ENCODE peak calls at places on chromosomes 4 and X, in four cellular contexts. E, T, Y and O are unnamed samples.

GRCh38 chr4:78439328-78439727 is 112.2 kb upstream of the ANXA3 start:
- DNase-seq in E (peak), T (no peak), Y (no peak), O (no peak)

GRCh38 chrX:54495814-54496516 is at the start of gene FGD1:
- DNase-seq in E (peak), T (peak), Y (peak), O (peak)

GRCh38 chr4:123256901-123257300 is 139.7 kb upstream of the SPRY1 start:
- DNase-seq in E (peak), T (no peak), Y (no peak), O (no peak)

GRCh38 chr4:184649971-184650855 is 675 bp downstream of the PRIMPOL start:
- DNase-seq in E (peak), T (no peak), Y (no peak), O (no peak)

GRCh38 chrX:120549483-120550452 is 11.0 kb downstream of the CUL4B start:
- DNase-seq in E (peak), T (no peak), Y (peak), O (no peak)

GRCh38 chrX:40158036-40158706 is 60.4 kb upstream of the BCOR start:
- DNase-seq in E (no peak), T (peak), Y (peak), O (no peak)

GRCh38 chrX:31392541-31392940 is 320.7 kb upstream of the FTHL17 start:
- DNase-seq in E (no peak), T (no peak), Y (no peak), O (no peak)

GRCh38 chr4:94605241-94605640 is 152.5 kb upstream of the BMPR1B start:
- DNase-seq in E (peak), T (no peak), Y (no peak), O (no peak)

GRCh38 chr4:93199492-93199891 is 629.1 kb upstream of the ATOH1 start:
- DNase-seq in E (peak), T (peak), Y (peak), O (no peak)

GRCh38 chrX:13357925-13358324 is 38.1 kb upstream of the ATXN3L start:
- DNase-seq in E (peak), T (no peak), Y (no peak), O (no peak)

GRCh38 chrX:13938053-13938765 is 91.5 kb downstream of the GEMIN8 start:
- DNase-seq in E (no peak), T (peak), Y (peak), O (no peak)

GRCh38 chrX:120207009-120207610 is 43.5 kb upstream of the ZBTB33 start:
- DNase-seq in E (no peak), T (no peak), Y (no peak), O (no peak)

GRCh38 chr4:2934077-2934812 is 29.0 kb downstream of the NOP14 start:
- DNase-seq in E (peak), T (no peak), Y (peak), O (no peak)

GRCh38 chr4:67727124-67727850 is 26.3 kb upstream of the UBA6 start:
- DNase-seq in E (peak), T (no peak), Y (no peak), O (no peak)

GRCh38 chr4:170259631-170260153 is 169.9 kb upstream of the AADAT start:
- DNase-seq in E (peak), T (peak), Y (peak), O (peak)

GRCh38 chr4:164169591-164169990 is 584.3 kb upstream of the SMIM31 start:
- DNase-seq in E (no peak), T (no peak), Y (no peak), O (no peak)

GRCh38 chr4:7256989-7257810 is 64.9 kb downstream of the SORCS2 start:
- DNase-seq in E (no peak), T (no peak), Y (no peak), O (no peak)

GRCh38 chr4:105061136-105061696 is 85.5 kb upstream of the TET2 start:
- DNase-seq in E (peak), T (no peak), Y (no peak), O (peak)

GRCh38 chr4:26568446-26568994 is 15.4 kb upstream of the TBC1D19 start:
- DNase-seq in E (peak), T (no peak), Y (no peak), O (no peak)

GRCh38 chr4:26369132-26370036 is 48.6 kb downstream of the RBPJ start:
- DNase-seq in E (no peak), T (no peak), Y (no peak), O (no peak)

GRCh38 chr4:20251796-20252655 is at the start of gene SLIT2:
- DNase-seq in E (peak), T (peak), Y (peak), O (peak)

GRCh38 chr4:6767725-6768538 is 14.6 kb upstream of the KIAA0232 start:
- DNase-seq in E (no peak), T (no peak), Y (no peak), O (no peak)

GRCh38 chr4:145731026-145731425 is 51.1 kb downstream of the C4orf51 start:
- DNase-seq in E (no peak), T (no peak), Y (peak), O (no peak)

GRCh38 chr4:13483142-13484044 is 747 bp downstream of the RAB28 start:
- DNase-seq in E (peak), T (peak), Y (peak), O (no peak)

GRCh38 chr4:139609647-139610046 is 53.6 kb upstream of the SETD7 start:
- DNase-seq in E (peak), T (no peak), Y (no peak), O (no peak)

GRCh38 chrX:1412551-1413161 is 20.7 kb upstream of the SLC25A6 start:
- DNase-seq in E (no peak), T (peak), Y (no peak), O (no peak)

GRCh38 chrX:85996555-85996954 is 50.8 kb downstream of the CHM start:
- DNase-seq in E (no peak), T (no peak), Y (no peak), O (no peak)

GRCh38 chr4:20916106-20916505 is 215.8 kb downstream of the PACRGL start:
- DNase-seq in E (no peak), T (no peak), Y (no peak), O (no peak)

GRCh38 chr4:25118096-25118495 is 42.2 kb downstream of the SEPSECS start:
- DNase-seq in E (no peak), T (no peak), Y (no peak), O (no peak)

GRCh38 chr4:168109527-168109926 is 17.2 kb downstream of the ANXA10 start:
- DNase-seq in E (no peak), T (no peak), Y (no peak), O (no peak)

GRCh38 chrX:14922437-14922836 is 49.2 kb downstream of the MOSPD2 start:
- DNase-seq in E (no peak), T (no peak), Y (no peak), O (no peak)

GRCh38 chr4:40199179-40199670 is 2.4 kb downstream of the RHOH start:
- DNase-seq in E (no peak), T (no peak), Y (no peak), O (no peak)
- TF ChIP-seq JUN in E (no peak), T (no peak), Y (no peak), O (no peak)

GRCh38 chr4:121822796-121823504 is 733 bp downstream of the CCNA2 start:
- DNase-seq in E (peak), T (peak), Y (peak), O (no peak)
- TF ChIP-seq JUN in E (no peak), T (no peak), Y (no peak), O (no peak)

GRCh38 chr4:117085185-117085701 is at the start of gene TRAM1L1:
- DNase-seq in E (peak), T (peak), Y (peak), O (peak)
- TF ChIP-seq JUN in E (no peak), T (no peak), Y (no peak), O (no peak)

GRCh38 chr4:183588169-183588675 is 70.8 kb downstream of the RWDD4 start:
- DNase-seq in E (no peak), T (no peak), Y (no peak), O (no peak)

GRCh38 chr4:183594823-183595222 is 64.2 kb downstream of the RWDD4 start:
- DNase-seq in E (no peak), T (no peak), Y (no peak), O (no peak)

GRCh38 chr4:183589710-183590109 is 69.3 kb downstream of the RWDD4 start:
- DNase-seq in E (no peak), T (no peak), Y (no peak), O (no peak)

GRCh38 chr4:183588691-183589090 is 70.3 kb downstream of the RWDD4 start:
- DNase-seq in E (no peak), T (no peak), Y (no peak), O (no peak)

DNA sequence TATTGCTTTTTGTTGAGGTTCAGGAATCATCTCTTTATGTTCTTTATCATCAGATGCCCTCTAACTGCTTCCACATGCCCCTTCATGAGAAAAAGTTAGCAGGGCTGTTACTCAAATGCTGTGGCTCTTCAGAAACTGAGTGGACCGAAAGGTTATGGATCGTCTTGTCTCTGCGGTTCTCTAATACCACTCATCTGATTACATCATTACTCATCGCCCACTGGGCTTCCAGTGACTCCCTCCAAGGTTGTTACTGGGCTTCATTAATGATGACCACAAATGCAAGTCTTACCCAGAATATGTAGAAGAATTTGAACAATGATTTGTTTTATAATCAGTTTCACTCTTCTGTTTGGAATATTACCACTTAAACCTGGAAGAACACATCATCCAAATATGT is 67.7 kb downstream of the RWDD4 start:
- DNase-seq in E (no peak), T (no peak), Y (no peak), O (no peak)
- TF ChIP-seq JUN in E (no peak), T (no peak), Y (no peak), O (no peak)

GRCh38 chr4:169210516-169211108 is 60.1 kb downstream of the SH3RF1 start:
- DNase-seq in E (no peak), T (no peak), Y (no peak), O (no peak)

GRCh38 chr4:169207436-169208089 is 63.2 kb downstream of the SH3RF1 start:
- DNase-seq in E (no peak), T (no peak), Y (no peak), O (no peak)

GRCh38 chr4:169209388-169209883 is 61.3 kb downstream of the SH3RF1 start:
- DNase-seq in E (no peak), T (no peak), Y (no peak), O (no peak)

GRCh38 chr4:169208516-169208915 is 62.2 kb downstream of the SH3RF1 start:
- DNase-seq in E (no peak), T (no peak), Y (no peak), O (no peak)

DNA sequence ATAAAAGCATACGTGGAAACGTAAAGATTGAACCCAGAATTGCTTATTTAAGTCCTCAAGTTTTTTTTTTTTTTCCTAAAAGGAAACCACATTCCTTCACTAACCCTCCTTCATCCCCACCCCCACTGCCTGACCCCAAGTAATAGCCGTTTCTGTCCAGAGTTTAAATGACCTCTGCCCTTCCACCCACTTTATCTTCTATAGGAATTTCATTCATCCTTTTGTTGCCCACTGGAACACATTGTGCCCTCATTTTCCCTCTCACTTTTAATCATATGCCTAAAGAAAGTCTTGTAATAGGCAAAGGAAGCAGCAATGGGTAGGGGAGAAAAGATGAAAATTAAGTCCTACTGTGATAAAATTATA is 62.7 kb downstream of the SH3RF1 start:
- DNase-seq in E (no peak), T (no peak), Y (no peak), O (no peak)
- TF ChIP-seq JUN in E (no peak), T (no peak), Y (no peak), O (no peak)

DNA sequence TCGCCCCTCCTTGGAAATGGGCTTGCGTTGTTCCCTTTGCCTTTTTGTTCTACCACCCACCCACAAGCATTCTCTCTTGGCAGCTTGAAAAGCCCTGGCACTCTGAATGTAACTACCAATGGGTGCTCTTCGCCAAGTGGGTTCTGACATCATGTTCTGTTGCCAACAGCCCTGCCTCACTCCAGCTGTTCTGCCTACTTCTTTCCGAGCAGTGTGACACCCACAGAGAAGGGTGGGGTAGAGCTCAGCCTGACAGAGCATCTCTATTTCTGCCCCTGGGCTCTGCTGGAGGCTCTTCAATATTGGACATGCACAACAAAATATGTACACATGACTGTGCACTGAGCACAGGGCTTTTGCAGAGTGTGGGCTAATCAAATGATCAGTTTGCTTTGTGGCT is 15.6 kb upstream of the EXOSC9 start:
- DNase-seq in E (no peak), T (no peak), Y (no peak), O (no peak)
- TF ChIP-seq JUN in E (no peak), T (no peak), Y (no peak), O (no peak)

DNA sequence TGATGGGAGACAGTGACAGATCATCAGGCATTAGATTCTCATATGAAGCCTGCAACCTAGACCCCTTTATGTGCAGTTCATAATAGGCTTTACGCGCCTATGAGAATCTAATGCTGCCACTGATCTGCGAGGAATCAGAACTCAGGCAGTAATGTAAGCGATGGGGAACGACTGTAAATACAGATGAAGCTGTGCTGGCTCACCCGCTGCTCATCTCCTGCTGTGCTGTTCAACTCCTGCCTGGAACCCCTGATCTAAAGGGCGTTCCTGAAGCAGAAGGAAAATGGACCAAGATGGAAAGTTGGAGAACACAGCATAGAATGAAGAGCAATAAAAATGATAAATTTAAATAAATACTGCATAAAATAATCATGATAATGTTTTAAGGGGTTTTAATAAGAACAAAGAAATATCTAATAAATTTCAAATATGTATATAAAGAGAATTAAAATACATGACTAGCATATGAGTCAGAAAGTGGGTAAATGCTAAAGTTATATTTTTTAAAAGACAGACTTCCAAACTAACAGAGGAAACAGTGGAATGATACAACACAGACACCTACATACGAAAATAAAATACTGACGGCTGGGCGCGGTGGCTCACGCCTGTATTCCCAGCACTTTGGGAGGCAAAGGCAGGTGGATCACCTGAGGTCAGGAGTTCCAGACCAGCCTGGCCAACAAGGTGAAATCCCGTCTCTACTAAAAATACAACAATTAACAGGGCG is 59.2 kb downstream of the RBM47 start:
- DNase-seq in E (no peak), T (no peak), Y (no peak), O (no peak)
- TF ChIP-seq JUN in E (no peak), T (no peak), Y (no peak), O (no peak)

GRCh38 chrX:30060718-30061117 is 154.6 kb upstream of the MAGEB2 start:
- DNase-seq in E (peak), T (peak), Y (no peak), O (no peak)
- TF ChIP-seq JUN in E (no peak), T (no peak), Y (no peak), O (no peak)